ENCODE peak calls at places on chromosomes 2 and 18, in five cellular contexts. T is tibial nerve, R is coronary artery, P is kidney, Z is GM23338. C is an unnamed sample.

GRCh38 chr18:35397976-35398375 is 20.8 kb upstream of the ZNF396 start:
- DNase-seq in P (no peak), T (no peak), Z (no peak), R (no peak), C (no peak)

GRCh38 chr2:171807831-171808393 is 86.1 kb downstream of the SLC25A12 start:
- DNase-seq in Z (no peak), P (no peak), T (no peak), R (no peak), C (no peak)

GRCh38 chr2:165874445-165875039 is 79.0 kb downstream of the TTC21B start:
- DNase-seq in Z (peak), T (no peak), P (no peak), R (no peak), C (no peak)

GRCh38 chr2:215619022-215619958 is 183.4 kb upstream of the FN1 start:
- DNase-seq in Z (peak), P (no peak), T (no peak), R (no peak), C (no peak)

GRCh38 chr2:20141056-20141762 is 83.7 kb downstream of the SDC1 start:
- DNase-seq in R (peak), P (peak), Z (no peak), T (peak), C (peak)

GRCh38 chr2:12636837-12637581 is 79.7 kb upstream of the TRIB2 start:
- DNase-seq in R (no peak), T (no peak), P (no peak), Z (no peak), C (no peak)

GRCh38 chr2:109062558-109063325 is 66.3 kb upstream of the SH3RF3 start:
- DNase-seq in Z (peak), R (no peak), P (no peak), T (no peak), C (no peak)

GRCh38 chr2:120770176-120770575 is 34.5 kb downstream of the GLI2 start:
- DNase-seq in R (no peak), T (no peak), P (peak), Z (no peak), C (peak)

GRCh38 chr18:35268811-35269210 is 21.2 kb downstream of the ZSCAN30 start:
- DNase-seq in Z (no peak), P (no peak), R (no peak), T (no peak), C (no peak)

GRCh38 chr2:171810409-171810993 is 83.5 kb downstream of the SLC25A12 start:
- DNase-seq in T (no peak), Z (no peak), P (no peak), R (no peak), C (no peak)

GRCh38 chr2:16055848-16056580 is 115.7 kb downstream of the MYCN start:
- DNase-seq in P (no peak), T (no peak), Z (no peak), R (no peak), C (no peak)
- H3K4me3 ChIP-seq in P (no peak), T (no peak), Z (no peak), R (no peak), C (no peak)

DNA sequence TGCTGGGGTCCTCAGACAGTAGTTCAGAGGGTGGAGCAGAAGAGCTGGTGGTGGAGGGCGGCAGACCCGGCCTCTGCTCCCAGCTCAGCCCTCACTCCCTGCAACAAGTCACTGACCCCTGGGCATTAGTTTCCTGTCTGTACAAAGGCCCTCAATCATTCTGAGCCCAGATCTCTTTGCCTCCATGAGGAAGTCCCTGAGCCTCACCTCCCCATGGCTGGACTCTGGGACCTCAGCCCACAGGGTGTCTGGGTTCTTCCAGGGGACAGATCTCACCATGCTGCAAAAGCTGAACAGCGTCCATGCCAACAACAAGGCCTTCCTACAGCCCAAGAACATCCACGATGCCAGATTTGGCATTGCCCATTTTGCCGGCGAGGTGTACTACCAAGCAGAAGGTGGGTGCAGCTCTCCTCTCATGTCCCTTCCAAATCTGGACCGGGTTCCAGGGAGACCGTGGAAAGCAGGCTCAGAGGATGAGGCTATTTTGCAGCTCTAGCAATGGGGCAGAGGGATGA is 49.1 kb downstream of the MYO7B start:
- DNase-seq in R (peak), P (peak), T (no peak), Z (no peak), C (peak)
- H3K27ac ChIP-seq in R (no peak), P (no peak), T (no peak), Z (no peak), C (no peak)

GRCh38 chr18:39421319-39421718 is 1855.7 kb upstream of the CELF4 start:
- DNase-seq in P (no peak), Z (no peak), T (no peak), R (no peak), C (no peak)

GRCh38 chr18:39414009-39414700 is 1848.6 kb upstream of the CELF4 start:
- DNase-seq in P (no peak), R (no peak), T (no peak), Z (no peak), C (no peak)

GRCh38 chr18:39415471-39415870 is 1849.9 kb upstream of the CELF4 start:
- DNase-seq in P (no peak), R (no peak), T (no peak), Z (no peak), C (no peak)

GRCh38 chr18:39424261-39424660 is 1858.7 kb upstream of the CELF4 start:
- DNase-seq in R (no peak), P (no peak), T (no peak), Z (no peak), C (no peak)

DNA sequence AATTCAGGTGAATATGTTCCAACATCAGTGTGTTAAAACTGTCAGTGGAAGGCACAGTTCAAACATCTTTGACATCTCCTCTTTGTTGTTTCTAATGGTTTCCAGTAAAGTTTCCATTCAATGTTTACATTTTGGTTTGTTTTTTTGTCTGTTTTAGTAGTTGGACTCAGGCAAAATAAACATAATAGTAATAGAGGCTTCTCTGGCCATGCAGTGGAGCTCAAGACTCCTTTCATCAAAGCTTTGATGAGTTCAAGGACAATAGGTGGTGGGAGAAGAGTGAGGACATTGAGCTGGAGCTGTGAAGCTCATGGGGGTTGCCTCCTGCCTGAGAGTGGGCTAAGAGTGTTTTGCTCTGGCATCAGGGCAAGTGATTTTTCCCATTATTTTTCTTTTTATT is 1853.7 kb upstream of the CELF4 start:
- DNase-seq in R (no peak), P (no peak), Z (no peak), T (no peak), C (no peak)
- TF ChIP-seq CTCF in R (no peak), P (no peak), Z (no peak), T (no peak), C (no peak)

GRCh38 chr2:10301946-10302478 is 692 bp upstream of the HPCAL1 start:
- DNase-seq in T (no peak), R (no peak), Z (peak), P (no peak), C (no peak)
- H3K4me3 ChIP-seq in T (peak), R (peak), Z (peak), P (peak), C (peak)

DNA sequence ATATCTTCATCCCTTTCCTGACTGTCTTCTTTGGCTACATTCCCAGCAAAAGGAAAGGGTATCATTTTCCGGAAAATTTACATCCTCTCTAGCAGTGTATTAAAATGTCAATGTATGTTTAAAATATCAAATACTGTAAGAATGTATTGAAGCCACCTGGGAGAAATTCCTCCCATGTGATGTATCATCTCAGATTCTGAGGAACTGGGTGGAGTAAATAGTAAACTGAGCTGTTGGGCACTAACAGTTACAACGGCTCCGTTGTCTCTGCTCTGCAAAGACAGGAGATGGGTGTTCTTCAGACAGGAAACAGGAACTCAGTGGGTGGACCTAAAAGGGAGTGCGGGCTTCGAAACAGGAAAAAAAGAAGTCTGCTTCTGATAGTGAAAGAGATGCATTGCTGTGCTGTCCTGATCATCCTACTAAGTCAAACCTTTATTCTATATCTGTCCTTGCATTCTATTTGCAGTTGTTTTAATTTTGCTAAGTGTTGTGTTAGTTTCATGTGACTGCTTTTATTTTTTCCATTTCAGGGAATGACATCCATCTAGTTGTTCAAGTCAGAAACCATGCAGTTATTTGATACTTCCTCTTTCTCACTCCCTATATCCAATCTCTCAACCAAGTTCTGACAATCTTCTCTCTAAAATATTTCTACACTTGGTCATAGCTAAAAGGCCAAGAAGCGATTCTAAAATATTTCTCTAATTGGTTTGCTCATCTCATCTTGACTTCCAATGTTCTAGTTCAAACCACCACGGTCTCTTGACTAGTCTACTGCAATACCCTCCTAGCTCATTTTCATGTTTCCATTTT is 19.4 kb downstream of the DOK1 start:
- DNase-seq in R (no peak), P (no peak), T (no peak), Z (no peak), C (no peak)
- H3K27ac ChIP-seq in R (no peak), P (no peak), T (peak), Z (no peak), C (peak)

GRCh38 chr18:26663001-26663400 is 114.6 kb upstream of the KCTD1 start:
- DNase-seq in P (no peak), R (no peak), T (no peak), Z (no peak), C (no peak)
- TF ChIP-seq CTCF in P (no peak), R (no peak), T (no peak), Z (no peak), C (no peak)

GRCh38 chr2:112646791-112647720 is 1.3 kb downstream of the SLC20A1 start:
- DNase-seq in T (no peak), P (no peak), R (no peak), Z (peak), C (no peak)

GRCh38 chr2:112645396-112646101 is at the start of gene SLC20A1:
- DNase-seq in P (peak), T (peak), Z (peak), R (peak), C (peak)

GRCh38 chr2:112644933-112645395 is 775 bp upstream of the SLC20A1 start:
- DNase-seq in P (no peak), T (no peak), R (no peak), Z (no peak), C (peak)

GRCh38 chr2:112646102-112646719 is 472 bp downstream of the SLC20A1 start:
- DNase-seq in R (peak), T (no peak), P (no peak), Z (peak), C (no peak)

DNA sequence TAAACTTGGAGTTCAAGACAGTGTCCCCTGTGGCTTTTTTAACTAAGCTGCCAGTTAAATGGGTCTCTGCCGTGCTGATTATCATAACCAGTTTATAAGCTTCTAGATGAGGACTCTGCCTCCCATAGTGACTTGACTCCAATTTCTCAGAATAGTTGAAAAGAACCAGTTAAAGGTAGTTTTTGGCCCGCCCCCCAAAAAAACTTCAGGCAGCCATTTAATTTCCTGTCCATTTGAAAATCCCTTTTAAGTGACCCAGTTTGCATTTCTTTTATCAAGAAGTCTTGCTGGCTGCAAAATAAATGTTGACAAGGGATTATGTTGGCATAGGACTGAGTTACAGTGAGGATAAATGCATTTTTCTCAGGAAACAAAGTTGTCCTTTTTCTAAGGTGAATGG is 2.3 kb downstream of the SLC20A1 start:
- DNase-seq in Z (no peak), P (no peak), R (no peak), T (no peak), C (no peak)
- H3K4me3 ChIP-seq in Z (peak), P (peak), R (peak), T (no peak), C (peak)

DNA sequence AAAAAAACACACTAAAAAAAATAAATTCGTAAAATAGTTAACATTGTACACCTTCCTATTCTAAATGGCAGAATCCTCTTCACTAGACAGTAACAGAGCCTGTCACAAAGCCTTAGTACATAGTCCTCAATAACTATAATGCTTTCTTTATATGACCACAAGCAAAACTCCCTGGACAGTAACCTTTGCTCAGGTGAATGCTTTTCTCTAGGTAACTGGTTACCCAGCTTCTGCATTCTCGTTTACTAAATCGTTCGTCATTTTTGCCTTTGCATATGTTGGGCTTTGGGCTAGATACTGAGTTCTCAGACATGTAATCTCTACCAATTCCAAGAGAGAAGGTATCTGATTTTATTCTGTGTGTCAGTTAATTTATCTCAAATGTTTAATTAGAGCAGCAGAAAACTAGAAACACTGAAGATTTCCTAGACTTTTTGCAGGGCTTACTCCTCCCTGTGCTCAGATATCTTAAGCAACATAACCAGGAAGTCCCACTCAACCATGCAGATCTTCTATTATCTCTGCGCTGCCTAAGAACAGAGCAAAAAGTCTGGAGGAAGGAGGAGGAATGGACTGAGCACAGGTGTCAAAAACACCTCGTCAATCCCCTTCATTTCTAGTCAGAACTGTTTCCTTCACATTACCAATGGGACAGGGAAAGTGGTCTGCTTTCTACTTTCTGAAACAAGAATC is 247.7 kb downstream of the SOCS6 start:
- DNase-seq in T (no peak), Z (no peak), R (no peak), P (no peak), C (no peak)
- H3K27ac ChIP-seq in T (no peak), Z (no peak), R (no peak), P (peak), C (no peak)

C was measured in upper lobe of right lung.